ENCODE peak calls at places on chromosomes 6 and 20, in nine cellular contexts. M, W, R, C, P, J, U, V and O are unnamed samples.

GRCh38 chr6:37059344-37060194 is 54.1 kb downstream of the FGD2 start:
- DNase-seq in P (no peak), C (peak; percentile 46), R (no peak), J (peak; percentile 70), M (peak; percentile 81), V (no peak), W (peak; percentile 89), U (no peak), O (no peak)

GRCh38 chr6:57302477-57302876 is 15.0 kb upstream of the PRIM2 start:
- DNase-seq in M (no peak), U (no peak), V (no peak), P (no peak), W (no peak), J (no peak), C (no peak), R (no peak), O (no peak)

GRCh38 chr20:14498809-14499208 is 161.4 kb upstream of the FLRT3 start:
- DNase-seq in J (no peak), M (no peak), P (no peak), R (no peak), C (no peak), U (no peak), V (no peak), W (no peak), O (no peak)

GRCh38 chr20:33263784-33264183 is 19.2 kb upstream of the BPIFB1 start:
- DNase-seq in W (no peak), U (no peak), R (no peak), C (no peak), J (no peak), V (no peak), P (no peak), M (no peak), O (peak; percentile 13)

GRCh38 chr6:93786474-93787330 is 367.3 kb upstream of the EPHA7 start:
- DNase-seq in J (no peak), P (no peak), V (no peak), W (no peak), R (no peak), M (no peak), C (no peak), U (no peak), O (no peak)

GRCh38 chr6:74447013-74447412 is 751.0 kb downstream of the CD109 start:
- DNase-seq in W (peak; percentile 15), C (no peak), J (no peak), P (no peak), V (no peak), R (no peak), U (no peak), M (no peak), O (no peak)

GRCh38 chr6:106103728-106104109 is 17.6 kb downstream of the PRDM1 start:
- DNase-seq in C (no peak), M (no peak), U (no peak), W (no peak), V (no peak), P (no peak), R (peak; percentile 28), J (no peak), O (no peak)

GRCh38 chr6:156437084-156437879 is 339.9 kb upstream of the ARID1B start:
- DNase-seq in V (no peak), M (no peak), R (no peak), P (no peak), W (no peak), J (no peak), U (no peak), C (no peak), O (no peak)

GRCh38 chr6:39314273-39314790 is at the start of gene KCNK17:
- DNase-seq in U (no peak), V (peak; percentile 42), R (no peak), J (no peak), W (no peak), P (no peak), M (no peak), C (no peak), O (no peak)

GRCh38 chr6:148035763-148036390 is 306.8 kb upstream of the SASH1 start:
- DNase-seq in P (no peak), J (no peak), W (no peak), R (no peak), U (no peak), M (no peak), C (no peak), V (no peak), O (no peak)

DNA sequence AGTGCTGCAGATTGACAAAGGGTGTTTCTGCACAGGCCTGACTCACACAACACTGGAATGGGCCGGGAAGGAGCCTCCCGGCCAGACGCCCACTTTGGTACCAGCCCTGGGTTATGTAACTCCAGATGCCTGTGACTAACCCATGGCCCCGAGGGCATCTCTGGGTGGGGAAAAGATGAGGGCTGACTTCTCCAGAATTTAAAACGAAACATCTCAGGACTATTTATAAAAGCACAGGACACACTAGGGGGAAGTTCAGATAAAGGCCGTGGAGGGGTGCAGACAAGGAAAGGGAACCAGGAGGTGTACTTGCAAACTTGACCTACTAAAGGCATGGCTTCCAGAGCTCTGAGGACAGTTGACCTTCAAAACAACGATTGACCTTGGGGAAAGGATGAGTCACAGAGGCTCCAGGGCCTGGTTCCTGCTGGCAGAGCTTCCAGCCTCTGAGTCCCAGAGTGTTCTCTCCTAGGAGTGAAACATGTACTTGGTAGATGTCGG is 196.9 kb downstream of the NFATC2 start:
- DNase-seq in R (no peak), U (peak; percentile 26), C (no peak), J (no peak), P (no peak), V (no peak), M (no peak), W (peak; percentile 24), O (no peak)
- H3K27ac ChIP-seq in R (no peak overlapping the region), U (no peak overlapping the region), C (no peak overlapping the region), J (no peak overlapping the region), P (no peak overlapping the region), V (no peak overlapping the region), M (no peak overlapping the region), W (peak overlapping the region; percentile 81), O (no peak overlapping the region)

GRCh38 chr6:14360565-14360964 is 243.0 kb downstream of the CD83 start:
- DNase-seq in U (no peak), R (no peak), J (no peak), V (no peak), W (no peak), M (no peak), P (no peak), C (peak; percentile 66), O (no peak)
- H3K27ac ChIP-seq in U (no peak overlapping the region), R (no peak overlapping the region), J (no peak overlapping the region), V (no peak overlapping the region), W (no peak overlapping the region), M (no peak overlapping the region), P (no peak overlapping the region), C (peak overlapping the region; percentile 80), O (no peak overlapping the region)

GRCh38 chr6:7138111-7138510 is 30.4 kb downstream of the RREB1 start:
- DNase-seq in P (no peak), J (no peak), R (no peak), W (no peak), V (no peak), U (no peak), M (no peak), C (no peak), O (no peak)
- H3K27ac ChIP-seq in P (peak overlapping the region; percentile 61), J (peak overlapping the region; percentile 82), R (peak overlapping the region; percentile 91), W (peak overlapping the region; percentile 79), V (peak overlapping the region; percentile 67), U (peak overlapping the region; percentile 96), M (no peak overlapping the region), C (peak overlapping the region; percentile 67), O (no peak overlapping the region)

GRCh38 chr20:18188446-18188845 is 50.8 kb downstream of the KAT14 start:
- DNase-seq in P (no peak), C (peak; percentile 10), W (no peak), U (no peak), V (no peak), R (no peak), J (no peak), M (no peak), O (no peak)

GRCh38 chr20:18190466-18191233 is 53.0 kb downstream of the KAT14 start:
- DNase-seq in P (no peak), R (no peak), J (no peak), M (no peak), W (no peak), U (no peak), V (no peak), C (no peak), O (no peak)

GRCh38 chr20:18191336-18191735 is 53.7 kb downstream of the KAT14 start:
- DNase-seq in U (no peak), W (no peak), C (no peak), J (no peak), M (no peak), V (no peak), P (no peak), R (no peak), O (no peak)

GRCh38 chr20:18187020-18187419 is 49.4 kb downstream of the KAT14 start:
- DNase-seq in P (no peak), C (no peak), R (no peak), J (no peak), M (no peak), U (no peak), W (no peak), V (no peak), O (no peak)
- H3K27ac ChIP-seq in P (no peak overlapping the region), C (no peak overlapping the region), R (no peak overlapping the region), J (no peak overlapping the region), M (no peak overlapping the region), U (no peak overlapping the region), W (no peak overlapping the region), V (no peak overlapping the region), O (no peak overlapping the region)

DNA sequence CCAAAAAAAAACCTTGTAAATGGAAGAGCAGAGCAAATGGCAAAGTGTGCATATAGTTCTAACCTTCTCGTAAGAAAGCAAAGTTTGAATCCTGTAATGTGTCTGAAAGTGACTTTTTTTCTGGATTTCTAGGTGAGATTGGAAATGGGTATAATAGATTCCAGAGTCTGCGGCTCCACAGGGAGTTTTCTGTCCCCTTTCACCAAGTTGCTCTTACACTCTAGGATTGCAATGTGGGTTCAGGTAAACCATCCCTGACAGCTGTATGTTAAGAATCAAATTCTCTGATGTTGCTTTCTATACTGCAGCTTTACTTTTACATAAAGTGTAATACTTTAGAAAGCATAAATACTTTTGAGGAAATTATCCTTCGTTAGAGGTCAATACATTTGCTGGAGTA is 260.1 kb downstream of the PRL start:
- DNase-seq in R (no peak), P (no peak), C (no peak), V (no peak), U (no peak), M (no peak), W (no peak), J (no peak), O (no peak)
- H3K27ac ChIP-seq in R (no peak overlapping the region), P (no peak overlapping the region), C (no peak overlapping the region), V (no peak overlapping the region), U (no peak overlapping the region), M (no peak overlapping the region), W (peak overlapping the region; percentile 85), J (no peak overlapping the region), O (no peak overlapping the region)

DNA sequence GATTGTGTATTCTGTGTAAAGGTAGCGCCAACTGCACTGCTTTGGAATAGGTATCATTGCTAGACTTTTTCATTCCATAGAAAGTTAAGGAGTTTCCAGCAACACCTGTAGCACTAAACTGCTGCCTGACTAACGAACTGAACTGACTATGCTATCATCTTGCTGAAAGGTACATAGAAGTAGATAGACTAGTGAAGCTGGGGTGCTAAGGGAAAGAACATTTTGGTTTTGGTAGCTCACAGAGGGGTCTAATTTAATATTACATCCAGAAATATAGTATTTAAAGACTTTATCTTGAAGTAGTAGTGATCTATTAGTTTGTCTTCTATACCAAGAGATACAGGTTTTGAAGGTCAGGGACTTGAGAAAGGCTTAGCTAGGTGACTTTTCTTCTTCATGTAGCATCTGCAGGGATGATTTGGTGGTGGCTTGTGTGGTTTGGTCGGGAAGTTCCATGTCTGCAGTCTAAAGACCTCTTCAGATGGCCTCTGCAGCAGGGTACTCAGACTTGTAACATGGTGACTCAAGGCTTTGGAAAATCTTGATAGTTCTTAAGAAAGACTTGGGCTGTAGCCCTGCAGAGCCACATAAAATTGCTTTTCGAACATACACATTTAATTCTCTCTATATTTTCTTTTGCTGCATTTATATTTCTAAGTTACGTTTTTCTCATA is 10.2 kb downstream of the SENP6 start:
- DNase-seq in C (no peak), V (no peak), M (no peak), U (no peak), P (no peak), W (no peak), J (no peak), R (no peak), O (no peak)
- H3K27ac ChIP-seq in C (no peak overlapping the region), V (no peak overlapping the region), M (no peak overlapping the region), U (no peak overlapping the region), P (peak overlapping the region; percentile 66), W (no peak overlapping the region), J (no peak overlapping the region), R (no peak overlapping the region), O (no peak overlapping the region)